ENCODE peak calls at places on chromosomes 6 and 20, in seven cellular contexts. One of them, this sample, is unnamed.

GRCh38 chr6:37680668-37681067 is 17.0 kb downstream of the MDGA1 start:
- DNase-seq in mammary epithelial cell: no peak
- DNase-seq in astrocyte of the spinal cord: peak
- DNase-seq in IMR-90: no peak
- DNase-seq in psoas muscle: peak
- DNase-seq in lower lobe of right lung: no peak
- DNase-seq in fibroblast of mammary gland: no peak
- DNase-seq in this sample: no peak

GRCh38 chr6:9250852-9251251 is 815.5 kb upstream of the SLC35B3 start:
- DNase-seq in mammary epithelial cell: peak
- DNase-seq in astrocyte of the spinal cord: peak
- DNase-seq in IMR-90: peak
- DNase-seq in psoas muscle: no peak
- DNase-seq in lower lobe of right lung: no peak
- DNase-seq in fibroblast of mammary gland: peak
- DNase-seq in this sample: peak

GRCh38 chr6:33983721-33984465 is 162.0 kb downstream of the GRM4 start:
- DNase-seq in mammary epithelial cell: no peak
- DNase-seq in astrocyte of the spinal cord: no peak
- DNase-seq in IMR-90: no peak
- DNase-seq in psoas muscle: no peak
- DNase-seq in lower lobe of right lung: no peak
- DNase-seq in fibroblast of mammary gland: no peak
- DNase-seq in this sample: no peak

GRCh38 chr6:37137201-37137880 is 32.6 kb upstream of the PIM1 start:
- DNase-seq in mammary epithelial cell: peak
- DNase-seq in astrocyte of the spinal cord: peak
- DNase-seq in IMR-90: peak
- DNase-seq in psoas muscle: no peak
- DNase-seq in lower lobe of right lung: no peak
- DNase-seq in fibroblast of mammary gland: peak
- DNase-seq in this sample: peak

GRCh38 chr6:129402244-129402643 is 307.7 kb downstream of the ARHGAP18 start:
- DNase-seq in mammary epithelial cell: no peak
- DNase-seq in astrocyte of the spinal cord: peak
- DNase-seq in IMR-90: peak
- DNase-seq in psoas muscle: no peak
- DNase-seq in lower lobe of right lung: no peak
- DNase-seq in fibroblast of mammary gland: peak
- DNase-seq in this sample: peak

GRCh38 chr6:167962717-167963116 is 34.8 kb upstream of the KIF25 start:
- DNase-seq in mammary epithelial cell: no peak
- DNase-seq in astrocyte of the spinal cord: no peak
- DNase-seq in IMR-90: no peak
- DNase-seq in psoas muscle: no peak
- DNase-seq in lower lobe of right lung: no peak
- DNase-seq in fibroblast of mammary gland: no peak
- DNase-seq in this sample: no peak

GRCh38 chr6:92159046-92159445 is 1260.3 kb downstream of the EPHA7 start:
- DNase-seq in mammary epithelial cell: no peak
- DNase-seq in astrocyte of the spinal cord: no peak
- DNase-seq in IMR-90: no peak
- DNase-seq in psoas muscle: no peak
- DNase-seq in lower lobe of right lung: no peak
- DNase-seq in fibroblast of mammary gland: no peak
- DNase-seq in this sample: no peak

GRCh38 chr6:41445268-41445667 is 100.9 kb upstream of the FOXP4 start:
- DNase-seq in mammary epithelial cell: no peak
- DNase-seq in astrocyte of the spinal cord: no peak
- DNase-seq in IMR-90: no peak
- DNase-seq in psoas muscle: no peak
- DNase-seq in lower lobe of right lung: no peak
- DNase-seq in fibroblast of mammary gland: no peak
- DNase-seq in this sample: no peak

GRCh38 chr6:8939615-8940014 is 504.3 kb upstream of the SLC35B3 start:
- DNase-seq in mammary epithelial cell: no peak
- DNase-seq in astrocyte of the spinal cord: no peak
- DNase-seq in IMR-90: no peak
- DNase-seq in psoas muscle: no peak
- DNase-seq in lower lobe of right lung: no peak
- DNase-seq in fibroblast of mammary gland: no peak
- DNase-seq in this sample: no peak

GRCh38 chr6:170212956-170213636 is 77.8 kb downstream of the DLL1 start:
- DNase-seq in mammary epithelial cell: no peak
- DNase-seq in astrocyte of the spinal cord: no peak
- DNase-seq in IMR-90: no peak
- DNase-seq in psoas muscle: no peak
- DNase-seq in lower lobe of right lung: no peak
- DNase-seq in fibroblast of mammary gland: no peak
- DNase-seq in this sample: no peak

GRCh38 chr20:43544501-43544900 is 14.3 kb upstream of the SGK2 start:
- DNase-seq in mammary epithelial cell: no peak
- DNase-seq in astrocyte of the spinal cord: no peak
- DNase-seq in IMR-90: no peak
- DNase-seq in psoas muscle: no peak
- DNase-seq in lower lobe of right lung: no peak
- DNase-seq in fibroblast of mammary gland: no peak
- DNase-seq in this sample: no peak

GRCh38 chr20:7866279-7866678 is 74.0 kb downstream of the HAO1 start:
- DNase-seq in mammary epithelial cell: no peak
- DNase-seq in astrocyte of the spinal cord: no peak
- DNase-seq in IMR-90: no peak
- DNase-seq in psoas muscle: no peak
- DNase-seq in lower lobe of right lung: no peak
- DNase-seq in fibroblast of mammary gland: no peak
- DNase-seq in this sample: no peak

GRCh38 chr20:15857131-15857784 is 716.0 kb downstream of the KIF16B start:
- DNase-seq in mammary epithelial cell: no peak
- DNase-seq in astrocyte of the spinal cord: no peak
- DNase-seq in IMR-90: no peak
- DNase-seq in psoas muscle: no peak
- DNase-seq in lower lobe of right lung: no peak
- DNase-seq in fibroblast of mammary gland: no peak
- DNase-seq in this sample: no peak

GRCh38 chr6:164926686-164927085 is 382.7 kb downstream of the C6orf118 start:
- DNase-seq in mammary epithelial cell: no peak
- DNase-seq in astrocyte of the spinal cord: peak
- DNase-seq in IMR-90: no peak
- DNase-seq in psoas muscle: no peak
- DNase-seq in lower lobe of right lung: no peak
- DNase-seq in fibroblast of mammary gland: no peak
- DNase-seq in this sample: no peak

GRCh38 chr6:3381233-3382065 is 75.4 kb downstream of the SLC22A23 start:
- DNase-seq in mammary epithelial cell: no peak
- DNase-seq in astrocyte of the spinal cord: no peak
- DNase-seq in IMR-90: no peak
- DNase-seq in psoas muscle: no peak
- DNase-seq in lower lobe of right lung: no peak
- DNase-seq in fibroblast of mammary gland: no peak
- DNase-seq in this sample: peak

GRCh38 chr6:3383525-3383924 is 73.3 kb downstream of the SLC22A23 start:
- DNase-seq in mammary epithelial cell: peak
- DNase-seq in astrocyte of the spinal cord: peak
- DNase-seq in IMR-90: peak
- DNase-seq in psoas muscle: no peak
- DNase-seq in lower lobe of right lung: no peak
- DNase-seq in fibroblast of mammary gland: peak
- DNase-seq in this sample: peak

GRCh38 chr6:3384346-3385143 is 72.3 kb downstream of the SLC22A23 start:
- DNase-seq in mammary epithelial cell: no peak
- DNase-seq in astrocyte of the spinal cord: no peak
- DNase-seq in IMR-90: no peak
- DNase-seq in psoas muscle: no peak
- DNase-seq in lower lobe of right lung: no peak
- DNase-seq in fibroblast of mammary gland: no peak
- DNase-seq in this sample: no peak

GRCh38 chr6:3380344-3381232 is 76.3 kb downstream of the SLC22A23 start:
- DNase-seq in mammary epithelial cell: no peak
- DNase-seq in astrocyte of the spinal cord: no peak
- DNase-seq in IMR-90: no peak
- DNase-seq in psoas muscle: no peak
- DNase-seq in lower lobe of right lung: peak
- DNase-seq in fibroblast of mammary gland: no peak
- DNase-seq in this sample: no peak

DNA sequence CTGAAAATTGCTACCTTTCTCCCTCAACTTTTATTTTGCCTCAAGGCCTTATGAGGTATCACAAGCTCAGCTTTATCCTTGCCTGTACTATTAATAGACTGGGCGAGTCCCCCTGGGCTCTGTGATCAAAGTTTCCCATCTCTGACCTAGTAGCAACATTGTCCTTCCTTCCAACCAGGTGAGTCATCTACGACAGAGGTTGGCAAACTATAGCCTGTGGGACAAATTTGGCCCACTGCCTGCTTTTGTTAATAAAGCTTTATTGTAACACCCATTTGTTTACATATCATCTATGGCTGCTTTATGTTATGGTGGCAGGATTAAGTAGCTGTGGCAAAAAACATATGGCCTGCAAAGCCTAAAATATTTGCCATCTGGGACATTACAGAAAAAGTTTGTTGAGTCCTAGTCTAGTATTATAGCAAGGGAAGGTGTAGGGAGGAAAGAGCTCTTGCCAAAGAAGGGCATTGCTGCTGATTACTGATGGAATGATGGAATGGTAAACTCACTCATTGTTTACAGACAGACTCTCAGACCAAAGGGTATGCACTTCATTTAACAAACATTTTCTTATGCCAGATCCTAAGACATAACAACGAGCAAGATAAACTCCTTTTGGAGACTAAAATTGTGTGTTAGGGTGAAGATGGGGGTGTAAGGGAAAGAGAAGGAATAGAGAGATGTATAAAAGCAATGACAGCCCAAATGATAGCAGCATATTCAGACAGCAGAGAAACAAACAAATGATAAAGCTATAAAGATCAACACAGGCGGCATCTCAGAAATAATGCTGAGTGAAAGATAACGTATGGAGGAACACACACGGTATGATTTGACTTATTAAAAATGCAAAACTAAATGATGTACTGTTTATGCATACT is 74.2 kb downstream of the SLC22A23 start:
- DNase-seq in mammary epithelial cell: peak
- DNase-seq in astrocyte of the spinal cord: peak
- DNase-seq in IMR-90: peak
- DNase-seq in psoas muscle: no peak
- DNase-seq in lower lobe of right lung: no peak
- DNase-seq in fibroblast of mammary gland: peak
- DNase-seq in this sample: peak
- H3K4me3 ChIP-seq in mammary epithelial cell: no peak
- H3K4me3 ChIP-seq in astrocyte of the spinal cord: no peak
- H3K4me3 ChIP-seq in IMR-90: no peak
- H3K4me3 ChIP-seq in psoas muscle: no peak
- H3K4me3 ChIP-seq in lower lobe of right lung: no peak
- H3K4me3 ChIP-seq in fibroblast of mammary gland: no peak
- H3K4me3 ChIP-seq in this sample: no peak

DNA sequence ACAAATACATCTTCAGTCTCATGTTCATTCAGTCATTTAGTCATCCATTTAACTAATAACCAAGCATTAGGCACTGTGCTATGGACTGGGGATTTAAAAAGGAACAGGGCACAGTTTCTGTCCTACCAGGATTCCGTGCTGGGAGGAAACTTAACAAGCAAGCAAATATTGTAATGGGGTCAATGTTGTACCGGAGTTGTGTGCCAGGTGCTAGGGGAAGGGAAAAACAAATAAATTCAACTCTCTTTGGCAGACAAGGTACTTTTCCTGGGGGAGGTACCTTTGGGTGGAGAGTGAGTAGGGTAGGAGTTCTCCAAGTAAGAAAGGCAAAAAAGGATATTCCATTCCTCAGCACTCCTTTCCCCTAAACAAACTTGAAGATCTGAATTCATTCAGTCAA is 90.3 kb downstream of the OLIG3 start:
- DNase-seq in mammary epithelial cell: no peak
- DNase-seq in astrocyte of the spinal cord: no peak
- DNase-seq in IMR-90: no peak
- DNase-seq in psoas muscle: no peak
- DNase-seq in lower lobe of right lung: no peak
- DNase-seq in fibroblast of mammary gland: no peak
- DNase-seq in this sample: no peak
- TF ChIP-seq CTCF in mammary epithelial cell: no peak
- TF ChIP-seq CTCF in astrocyte of the spinal cord: no peak
- TF ChIP-seq CTCF in IMR-90: no peak
- TF ChIP-seq CTCF in psoas muscle: no peak
- TF ChIP-seq CTCF in lower lobe of right lung: no peak
- TF ChIP-seq CTCF in fibroblast of mammary gland: no peak
- TF ChIP-seq CTCF in this sample: no peak

DNA sequence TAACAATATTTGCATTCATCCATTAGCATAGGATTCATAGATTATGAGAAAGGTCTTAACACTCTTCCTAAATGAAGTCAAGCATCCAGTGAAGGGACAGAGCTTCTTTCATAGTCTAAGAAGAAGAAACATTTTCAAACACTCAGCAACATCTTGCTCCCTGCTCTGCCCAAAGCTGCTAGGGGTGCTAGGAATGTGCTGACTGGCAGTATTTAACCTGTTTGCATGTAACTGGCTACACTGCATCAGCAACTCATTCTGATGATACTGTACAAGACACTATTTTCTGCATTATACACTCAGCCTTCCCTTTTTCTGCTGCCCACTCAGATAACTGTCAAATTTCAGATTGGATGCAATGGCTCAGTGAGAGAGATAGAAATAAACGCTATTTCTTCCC is 495.1 kb upstream of the ARID1B start:
- DNase-seq in mammary epithelial cell: no peak
- DNase-seq in astrocyte of the spinal cord: no peak
- DNase-seq in IMR-90: no peak
- DNase-seq in psoas muscle: no peak
- DNase-seq in lower lobe of right lung: no peak
- DNase-seq in fibroblast of mammary gland: no peak
- DNase-seq in this sample: no peak
- H3K4me3 ChIP-seq in mammary epithelial cell: no peak
- H3K4me3 ChIP-seq in astrocyte of the spinal cord: no peak
- H3K4me3 ChIP-seq in IMR-90: no peak
- H3K4me3 ChIP-seq in psoas muscle: no peak
- H3K4me3 ChIP-seq in lower lobe of right lung: no peak
- H3K4me3 ChIP-seq in fibroblast of mammary gland: no peak
- H3K4me3 ChIP-seq in this sample: no peak

DNA sequence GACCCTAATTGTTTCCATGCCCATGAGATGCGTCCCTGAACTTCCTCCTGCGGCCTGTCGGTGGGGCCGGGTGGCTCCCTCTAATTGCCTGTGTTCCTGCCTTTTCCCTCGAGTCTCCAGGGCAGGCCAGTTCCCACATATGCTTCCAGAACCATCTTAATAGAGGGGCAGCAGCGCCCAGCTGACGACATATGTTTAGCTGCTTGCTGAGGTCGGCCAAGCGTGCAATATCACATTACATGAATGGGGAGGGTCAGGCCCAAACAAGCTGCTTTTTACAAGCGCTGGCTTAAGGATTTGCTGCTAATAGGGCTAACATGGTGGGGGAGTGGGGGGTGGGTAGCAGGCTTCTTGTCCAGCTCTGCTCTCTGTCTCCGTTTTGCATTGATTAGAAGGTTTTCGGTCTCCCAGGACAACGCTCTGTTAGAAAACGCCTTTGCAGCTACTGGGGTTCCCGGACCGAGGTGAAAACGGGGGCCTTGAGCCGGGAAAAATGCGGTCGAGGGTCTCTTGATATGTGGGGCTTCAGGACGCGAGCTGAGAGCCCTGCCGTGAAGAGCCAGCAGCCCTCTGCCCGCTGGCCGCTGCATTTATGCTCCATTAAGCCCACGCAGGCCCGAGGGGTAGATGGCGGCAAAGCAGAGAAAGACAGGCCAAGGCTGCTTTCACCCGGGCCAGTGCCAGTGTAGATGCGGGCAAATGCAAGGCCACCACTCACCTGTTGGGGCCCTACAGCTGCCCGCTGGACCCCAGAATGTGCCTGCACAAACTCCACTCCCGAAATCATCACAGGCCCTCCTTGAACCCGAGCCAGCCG is 308.5 kb downstream of the BMP7 start:
- DNase-seq in mammary epithelial cell: no peak
- DNase-seq in astrocyte of the spinal cord: peak
- DNase-seq in IMR-90: no peak
- DNase-seq in psoas muscle: no peak
- DNase-seq in lower lobe of right lung: no peak
- DNase-seq in fibroblast of mammary gland: no peak
- DNase-seq in this sample: no peak
- TF ChIP-seq CTCF in mammary epithelial cell: no peak
- TF ChIP-seq CTCF in astrocyte of the spinal cord: no peak
- TF ChIP-seq CTCF in IMR-90: no peak
- TF ChIP-seq CTCF in psoas muscle: no peak
- TF ChIP-seq CTCF in lower lobe of right lung: no peak
- TF ChIP-seq CTCF in fibroblast of mammary gland: no peak
- TF ChIP-seq CTCF in this sample: no peak

This sample was measured in fibroblast of pulmonary artery.